ENCODE peak calls at places on chromosomes 7 and 10, in four cellular contexts. V is adipocyte, K is AG04450, Q is aorta. N is an unnamed sample.
A peak's percentile ranks its signal among the peaks of the same experiment; 100 is the strongest.

GRCh38 chr7:13846386-13846785 is 143.1 kb downstream of the ETV1 start:
- DNase-seq in K (no peak), V (no peak), Q (no peak), N (no peak)

GRCh38 chr7:22351878-22352277 is 5.1 kb downstream of the RAPGEF5 start:
- DNase-seq in V (no peak), K (no peak), Q (no peak), N (no peak)

GRCh38 chr7:30162622-30163124 is 27.9 kb downstream of the MTURN start:
- DNase-seq in Q (no peak), V (peak; percentile 81), K (no peak), N (no peak)

GRCh38 chr7:18481776-18482175 is 13.8 kb upstream of the HDAC9 start:
- DNase-seq in Q (no peak), K (no peak), V (no peak), N (no peak)

GRCh38 chr10:1149793-1150637 is 93.8 kb downstream of the WDR37 start:
- DNase-seq in V (no peak), Q (no peak), K (no peak), N (no peak)

GRCh38 chr10:63105811-63106755 is 27.0 kb upstream of the NRBF2 start:
- DNase-seq in K (no peak), Q (no peak), V (peak; percentile 56), N (no peak)

GRCh38 chr10:8050561-8051108 is 3.9 kb upstream of the GATA3 start:
- DNase-seq in K (no peak), Q (peak; percentile 82), V (peak; percentile 49), N (no peak)

GRCh38 chr7:1257221-1257620 is 24.5 kb downstream of the UNCX start:
- DNase-seq in K (no peak), Q (peak; percentile 56), V (no peak), N (no peak)

GRCh38 chr7:1243964-1244416 is 11.3 kb downstream of the UNCX start:
- DNase-seq in Q (no peak), V (no peak), K (no peak), N (no peak)

GRCh38 chr7:155020996-155021395 is 18.1 kb upstream of the PAXIP1 start:
- DNase-seq in V (no peak), Q (no peak), K (no peak), N (no peak)

GRCh38 chr10:127892743-127893142 is at the start of gene CLRN3:
- DNase-seq in Q (no peak), K (no peak), V (no peak), N (no peak)

GRCh38 chr7:158592541-158592940 is 4.9 kb upstream of the PTPRN2 start:
- DNase-seq in K (no peak), Q (no peak), V (no peak), N (no peak)
- H3K27me3 ChIP-seq in K (peaks cover 13% of the 10 kb centered on the region), Q (no peaks in the 10 kb centered on the region), V (no peaks in the 10 kb centered on the region), N (peaks cover 17% of the 10 kb centered on the region)

GRCh38 chr7:32943654-32944030 is 13.6 kb upstream of the FKBP9 start:
- DNase-seq in K (no peak), Q (no peak), V (no peak), N (no peak)

GRCh38 chr7:32941996-32942782 is 15.1 kb upstream of the FKBP9 start:
- DNase-seq in K (no peak), Q (peak; percentile 92), V (peak; percentile 80), N (no peak)

GRCh38 chr7:32937344-32938174 is 19.7 kb upstream of the FKBP9 start:
- DNase-seq in K (no peak), Q (no peak), V (peak; percentile 30), N (no peak)

GRCh38 chr7:32942783-32943653 is 14.2 kb upstream of the FKBP9 start:
- DNase-seq in V (peak; percentile 95), Q (peak; percentile 93), K (no peak), N (no peak)

GRCh38 chr7:32941181-32941995 is 15.9 kb upstream of the FKBP9 start:
- DNase-seq in V (peak; percentile 17), K (no peak), Q (no peak), N (no peak)
- H3K4me3 ChIP-seq in V (peak overlapping the region; percentile 93), K (peak overlapping the region; percentile 81), Q (peak overlapping the region; percentile 92), N (peak overlapping the region; percentile 83)

GRCh38 chr7:127413962-127414361 is 21.5 kb upstream of the ZNF800 start:
- DNase-seq in K (no peak), V (no peak), Q (no peak), N (no peak)
- H3K27me3 ChIP-seq in K (peaks cover 2% of the 10 kb centered on the region), V (peaks cover 17% of the 10 kb centered on the region), Q (no peaks in the 10 kb centered on the region), N (peaks cover 2% of the 10 kb centered on the region)

DNA sequence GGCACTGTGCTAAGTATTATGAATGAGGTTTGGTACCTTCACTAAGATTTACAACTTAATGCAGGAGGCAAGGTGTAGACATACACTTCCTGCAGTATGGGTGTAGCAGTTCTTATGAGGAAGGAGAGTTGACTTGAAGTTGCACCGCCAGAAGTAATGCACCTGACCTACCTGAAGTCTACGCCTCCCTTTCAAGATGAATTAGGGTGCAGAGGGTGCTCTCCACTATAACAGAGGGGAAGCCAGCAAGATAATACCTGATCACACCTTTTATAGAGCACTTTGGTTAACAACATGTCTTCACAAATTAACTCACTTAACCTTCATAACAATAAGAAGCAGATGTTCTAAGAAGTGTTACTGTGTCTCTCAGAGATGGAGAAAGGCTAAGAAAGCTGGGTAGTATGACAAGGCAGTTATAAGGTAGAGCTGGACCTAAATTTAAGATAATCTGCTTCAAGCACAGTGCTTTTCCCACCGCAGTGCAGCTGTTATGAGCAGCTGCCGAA is 552 bp upstream of the RAB18 start:
- DNase-seq in K (no peak), V (no peak), Q (no peak), N (no peak)
- H3K4me3 ChIP-seq in K (peak overlapping the region; percentile 42), V (peak overlapping the region; percentile 96), Q (no peak overlapping the region), N (peak overlapping the region; percentile 32)

GRCh38 chr7:101996876-101997275 is 179.4 kb downstream of the CUX1 start:
- DNase-seq in V (no peak), K (no peak), Q (no peak), N (no peak)

GRCh38 chr7:101996131-101996691 is 178.8 kb downstream of the CUX1 start:
- DNase-seq in K (no peak), Q (no peak), V (no peak), N (no peak)

GRCh38 chr7:101998029-101998903 is 180.8 kb downstream of the CUX1 start:
- DNase-seq in Q (no peak), K (no peak), V (no peak), N (no peak)

GRCh38 chr7:101993311-101993710 is 175.9 kb downstream of the CUX1 start:
- DNase-seq in V (no peak), K (no peak), Q (no peak), N (no peak)

DNA sequence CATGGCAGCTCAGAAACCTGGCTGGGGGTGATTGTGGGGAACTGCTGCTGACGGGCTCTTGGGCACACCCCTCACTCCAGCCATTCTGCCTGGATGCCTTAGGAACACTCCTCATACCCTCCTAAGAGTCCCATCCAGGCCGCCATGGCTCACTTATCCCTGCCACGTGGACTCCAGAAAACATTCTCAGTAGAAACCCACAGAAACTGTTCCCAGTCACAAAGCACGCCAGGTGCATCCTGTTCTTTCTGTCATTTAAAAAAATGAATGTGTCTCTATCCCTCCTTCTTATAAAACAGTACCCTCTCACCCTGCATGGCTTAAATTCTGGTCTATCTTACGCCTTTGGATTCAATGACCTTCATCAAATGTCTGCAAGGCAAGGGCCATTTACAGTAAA is 177.7 kb downstream of the CUX1 start:
- DNase-seq in K (no peak), Q (no peak), V (no peak), N (no peak)
- H3K27me3 ChIP-seq in K (no peaks in the 10 kb centered on the region), Q (no peaks in the 10 kb centered on the region), V (no peaks in the 10 kb centered on the region), N (no peaks in the 10 kb centered on the region)

DNA sequence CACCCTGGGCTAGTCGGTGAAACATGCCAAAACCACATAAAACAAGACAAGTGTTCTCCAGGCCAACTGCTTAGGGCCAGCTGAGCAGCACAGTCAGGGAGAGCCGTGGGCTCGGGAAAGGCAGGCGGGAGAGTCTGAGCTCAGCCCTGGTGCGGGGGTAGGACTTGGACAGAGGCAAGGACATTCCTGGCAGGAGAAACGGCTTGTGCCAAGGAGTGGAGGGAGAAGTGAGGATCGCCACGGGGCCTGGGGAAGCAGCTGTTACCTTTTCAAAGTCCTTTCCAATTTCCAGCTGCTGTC is 4.2 kb downstream of the ELN start:
- DNase-seq in K (no peak), V (peak; percentile 74), Q (peak; percentile 87), N (no peak)
- H3K4me3 ChIP-seq in K (no peak overlapping the region), V (peak overlapping the region; percentile 84), Q (peak overlapping the region; percentile 76), N (no peak overlapping the region)

DNA sequence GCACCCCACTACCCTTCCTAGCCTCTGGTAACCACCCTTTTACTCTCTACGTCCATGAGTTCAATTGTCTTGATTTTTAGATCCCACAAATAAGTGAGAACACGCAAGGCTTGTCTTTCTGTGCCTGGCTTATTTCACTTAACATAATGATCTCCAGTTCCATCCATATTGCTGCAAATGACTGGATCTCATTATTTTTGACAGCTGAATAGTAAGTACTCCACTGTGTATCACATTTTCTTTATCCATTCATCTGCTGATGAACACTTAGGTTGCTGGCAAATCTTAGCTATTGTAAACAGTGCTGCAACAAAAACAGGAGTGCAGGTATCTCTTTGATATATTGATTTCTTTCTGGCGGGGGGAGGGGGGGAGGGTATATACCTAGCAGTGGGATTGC is 106.2 kb downstream of the ZFAND4 start:
- DNase-seq in K (no peak), Q (no peak), V (no peak), N (no peak)
- H3K27me3 ChIP-seq in K (no peaks in the 10 kb centered on the region), Q (no peaks in the 10 kb centered on the region), V (no peaks in the 10 kb centered on the region), N (no peaks in the 10 kb centered on the region)

DNA sequence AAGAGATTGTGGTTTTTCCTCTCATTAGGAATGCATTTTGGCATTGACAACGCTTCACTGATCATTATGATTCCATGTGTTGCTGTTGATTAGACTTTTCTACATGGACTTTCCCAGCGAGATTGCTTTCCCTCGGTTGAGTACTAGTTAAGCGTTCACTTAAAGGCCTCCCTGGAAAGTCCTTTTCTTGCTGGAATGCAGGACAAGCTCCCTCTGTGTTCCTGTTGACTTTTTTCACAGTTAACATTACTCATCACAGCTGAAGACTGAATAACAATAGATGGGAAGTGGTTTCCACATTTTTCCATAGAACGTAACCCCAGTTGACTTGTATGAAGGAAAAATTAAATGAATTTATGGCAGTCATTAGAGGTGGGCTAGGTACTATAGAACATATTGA is 2.6 kb upstream of the CAV1 start:
- DNase-seq in K (no peak), Q (no peak), V (peak; percentile 74), N (peak; percentile 82)
- H3K4me3 ChIP-seq in K (no peak overlapping the region), Q (no peak overlapping the region), V (peak overlapping the region; percentile 35), N (no peak overlapping the region)

N was measured in kidney epithelial cell.